ENCODE peak calls at places on chromosomes 16 and 17, in five cellular contexts. D, Y, Z, S and F are unnamed samples.
A peak's percentile ranks its signal among the peaks of the same experiment; 100 is the strongest.

GRCh38 chr16:8915722-8916321 is 33.7 kb downstream of the LITAFD start:
- DNase-seq in Y (no peak), Z (no peak), S (no peak), D (no peak), F (no peak)

GRCh38 chr16:88308441-88309173 is 74.2 kb upstream of the ZNF469 start:
- DNase-seq in S (no peak), D (no peak), Z (no peak), Y (no peak), F (no peak)

GRCh38 chr17:45361451-45361850 is 44.6 kb upstream of the MAP3K14 start:
- DNase-seq in Z (no peak), S (no peak), D (no peak), Y (no peak), F (no peak)

GRCh38 chr16:1183235-1183907 is 30.5 kb downstream of the CACNA1H start:
- DNase-seq in Y (no peak), Z (no peak), S (peak; percentile 55), D (no peak), F (no peak)

GRCh38 chr16:70685061-70685937 is 554 bp downstream of the MTSS2 start:
- DNase-seq in S (no peak), Z (no peak), D (peak; percentile 25), Y (peak; percentile 29), F (peak; percentile 30)

GRCh38 chr17:6701719-6702118 is 11.4 kb downstream of the SLC13A5 start:
- DNase-seq in Y (peak; percentile 62), S (no peak), Z (peak; percentile 53), D (peak; percentile 15), F (no peak)

GRCh38 chr16:70576431-70577255 is 53.0 kb downstream of the SF3B3 start:
- DNase-seq in Y (no peak), D (no peak), S (peak; percentile 68), Z (peak; percentile 28), F (peak; percentile 84)

GRCh38 chr17:55478971-55479370 is 32.3 kb downstream of the SMIM36 start:
- DNase-seq in Y (no peak), Z (no peak), S (no peak), D (no peak), F (no peak)

GRCh38 chr16:66380421-66380820 is 13.9 kb downstream of the CDH5 start:
- DNase-seq in D (no peak), Y (no peak), S (no peak), Z (no peak), F (no peak)

GRCh38 chr16:48617711-48618148 is 7.8 kb upstream of the N4BP1 start:
- DNase-seq in Y (no peak), S (peak; percentile 28), D (no peak), Z (no peak), F (no peak)

GRCh38 chr16:85611455-85612190 is 1.5 kb upstream of the GSE1 start:
- DNase-seq in Y (peak; percentile 58), Z (peak; percentile 64), D (peak; percentile 31), S (peak; percentile 40), F (peak; percentile 88)

GRCh38 chr17:49277638-49278037 is 47.1 kb upstream of the PHOSPHO1 start:
- DNase-seq in Z (no peak), S (no peak), Y (no peak), D (no peak), F (no peak)

GRCh38 chr17:17104494-17104893 is 62.2 kb downstream of the MPRIP start:
- DNase-seq in Y (no peak), D (no peak), Z (no peak), S (no peak), F (no peak)

GRCh38 chr16:68416057-68417046 is 32.0 kb downstream of the SMPD3 start:
- DNase-seq in Z (no peak), D (no peak), S (peak; percentile 30), Y (no peak), F (no peak)

GRCh38 chr16:11676799-11677198 is 8.5 kb downstream of the SNN start:
- DNase-seq in Z (no peak), S (no peak), Y (no peak), D (no peak), F (no peak)

GRCh38 chr17:59333845-59334244 is 2.4 kb downstream of the YPEL2 start:
- DNase-seq in Y (no peak), D (no peak), Z (no peak), S (no peak), F (no peak)

GRCh38 chr17:50346313-50347086 is 574 bp downstream of the XYLT2 start:
- DNase-seq in Y (peak; percentile 65), S (no peak), Z (no peak), D (peak; percentile 81), F (peak; percentile 30)

GRCh38 chr16:67942200-67942509 is 1.8 kb downstream of the LCAT start:
- DNase-seq in Z (peak; percentile 62), S (no peak), D (peak; percentile 42), Y (peak; percentile 34), F (peak; percentile 66)

GRCh38 chr17:699350-699749 is 15.3 kb downstream of the VPS53 start:
- DNase-seq in Z (no peak), D (no peak), Y (no peak), S (no peak), F (no peak)

GRCh38 chr17:81684442-81684911 is 666 bp downstream of the HGS start:
- DNase-seq in Z (peak; percentile 27), Y (no peak), D (no peak), S (peak; percentile 71), F (no peak)

GRCh38 chr16:31386157-31386984 is 6.8 kb upstream of the ITGAD start:
- DNase-seq in S (peak; percentile 61), D (peak; percentile 47), Y (peak; percentile 52), Z (no peak), F (peak; percentile 90)

GRCh38 chr17:79948406-79948917 is 87.2 kb downstream of the TBC1D16 start:
- DNase-seq in Y (no peak), Z (no peak), S (no peak), D (no peak), F (no peak)

GRCh38 chr17:4540224-4541040 is 14.8 kb downstream of the MYBBP1A start:
- DNase-seq in D (no peak), Y (no peak), S (no peak), Z (no peak), F (no peak)

GRCh38 chr17:77304051-77304745 is 163.4 kb downstream of the SEC14L1 start:
- DNase-seq in S (no peak), D (no peak), Y (no peak), Z (no peak), F (no peak)

GRCh38 chr16:710500-711075 is 4.3 kb upstream of the METRN start:
- DNase-seq in Z (no peak), S (no peak), D (no peak), Y (no peak), F (no peak)

GRCh38 chr17:9291912-9292562 is 270.7 kb downstream of the NTN1 start:
- DNase-seq in Z (peak; percentile 16), D (peak; percentile 21), Y (peak; percentile 60), S (no peak), F (no peak)

GRCh38 chr17:58005031-58005727 is 1.9 kb downstream of the SRSF1 start:
- DNase-seq in Y (no peak), D (no peak), S (no peak), Z (no peak), F (peak; percentile 77)

GRCh38 chr17:12794919-12795517 is 5.7 kb downstream of the ARHGAP44 start:
- DNase-seq in S (no peak), Z (no peak), Y (no peak), D (no peak), F (no peak)

GRCh38 chr17:3695723-3696411 is at the start of gene P2RX5:
- DNase-seq in Y (peak; percentile 51), S (no peak), D (peak; percentile 77), Z (peak; percentile 87), F (peak; percentile 20)

GRCh38 chr17:12376276-12376675 is 289.4 kb upstream of the MYOCD start:
- DNase-seq in D (no peak), Z (no peak), Y (no peak), S (no peak), F (no peak)

GRCh38 chr16:9139965-9140364 is 48.5 kb downstream of the HAPSTR1 start:
- DNase-seq in D (peak; percentile 25), Y (no peak), S (no peak), Z (peak; percentile 79), F (peak; percentile 49)

GRCh38 chr17:9676742-9677387 is 31.5 kb downstream of the USP43 start:
- DNase-seq in S (peak; percentile 97), Z (no peak), Y (peak; percentile 44), D (peak; percentile 8), F (peak; percentile 98)

GRCh38 chr16:75319513-75320401 is 68.3 kb upstream of the BCAR1 start:
- DNase-seq in D (peak; percentile 41), S (peak; percentile 92), Y (peak; percentile 18), Z (peak; percentile 42), F (no peak)

GRCh38 chr17:279776-280175 is 72.8 kb downstream of the RPH3AL start:
- DNase-seq in S (peak; percentile 6), D (no peak), Z (no peak), Y (no peak), F (no peak)

GRCh38 chr16:79047337-79047736 is 553.2 kb downstream of the MAF start:
- DNase-seq in S (no peak), Y (peak; percentile 27), Z (peak; percentile 27), D (peak; percentile 72), F (peak; percentile 3)